ENCODE peak calls at places on chromosomes 3 and 15, in nine cellular contexts. V, B, I, Q, X, T, Z, R and S are unnamed samples.

GRCh38 chr3:100627491-100627890 is 18.1 kb downstream of the ADGRG7 start:
- DNase-seq in V (no peak), B (no peak), I (no peak), Q (no peak), X (no peak), T (no peak), Z (no peak), R (no peak), S (no peak)

GRCh38 chr15:80744826-80745225 is 34.3 kb upstream of the CEMIP start:
- DNase-seq in V (no peak), B (peak), I (no peak), Q (no peak), X (no peak), T (no peak), Z (no peak), R (no peak), S (no peak)

GRCh38 chr3:60758169-60758568 is 493.1 kb downstream of the FHIT start:
- DNase-seq in V (no peak), B (no peak), I (no peak), Q (no peak), X (no peak), T (no peak), Z (no peak), R (no peak), S (peak)

GRCh38 chr3:152780553-152780952 is 54.4 kb upstream of the P2RY1 start:
- DNase-seq in V (no peak), B (peak), I (no peak), Q (no peak), X (no peak), T (no peak), Z (no peak), R (no peak), S (no peak)

GRCh38 chr3:123757281-123757940 is 126.7 kb downstream of the MYLK start:
- DNase-seq in V (peak), B (no peak), I (no peak), Q (no peak), X (no peak), T (no peak), Z (no peak), R (no peak), S (peak)

GRCh38 chr3:197901626-197902025 is 48.4 kb upstream of the RPL35A start:
- DNase-seq in V (no peak), B (no peak), I (no peak), Q (no peak), X (no peak), T (no peak), Z (no peak), R (no peak), S (no peak)

GRCh38 chr3:156787015-156787414 is 39.1 kb upstream of the LEKR1 start:
- DNase-seq in V (no peak), B (no peak), I (no peak), Q (no peak), X (no peak), T (no peak), Z (no peak), R (no peak), S (no peak)

GRCh38 chr3:14508966-14509795 is 31.0 kb downstream of the GRIP2 start:
- DNase-seq in V (peak), B (peak), I (peak), Q (peak), X (no peak), T (peak), Z (peak), R (peak), S (peak)

GRCh38 chr15:63466378-63467192 is 37.8 kb upstream of the USP3 start:
- DNase-seq in V (peak), B (peak), I (peak), Q (peak), X (peak), T (peak), Z (no peak), R (peak), S (peak)

GRCh38 chr3:155308831-155309230 is 15.3 kb upstream of the STRIT1 start:
- DNase-seq in V (no peak), B (peak), I (no peak), Q (no peak), X (no peak), T (no peak), Z (no peak), R (no peak), S (no peak)

GRCh38 chr15:66936115-66936863 is 129.1 kb upstream of the SMAD3 start:
- DNase-seq in V (peak), B (peak), I (no peak), Q (no peak), X (no peak), T (no peak), Z (no peak), R (no peak), S (no peak)

GRCh38 chr3:89059201-89059600 is 48.2 kb upstream of the EPHA3 start:
- DNase-seq in V (no peak), B (peak), I (no peak), Q (no peak), X (no peak), T (no peak), Z (no peak), R (no peak), S (no peak)

GRCh38 chr3:113132571-113132996 is 78.8 kb upstream of the BOC start:
- DNase-seq in V (no peak), B (peak), I (no peak), Q (no peak), X (no peak), T (no peak), Z (no peak), R (no peak), S (no peak)

GRCh38 chr15:66138096-66138783 is 115.3 kb downstream of the MEGF11 start:
- DNase-seq in V (peak), B (no peak), I (no peak), Q (no peak), X (no peak), T (peak), Z (no peak), R (no peak), S (no peak)

GRCh38 chr15:92805080-92805708 is 94.9 kb upstream of the CHD2 start:
- DNase-seq in V (no peak), B (peak), I (no peak), Q (no peak), X (no peak), T (no peak), Z (no peak), R (no peak), S (no peak)

GRCh38 chr3:177833392-177833791 is 636.1 kb upstream of the TBL1XR1 start:
- DNase-seq in V (no peak), B (no peak), I (no peak), Q (no peak), X (no peak), T (no peak), Z (no peak), R (no peak), S (no peak)

GRCh38 chr3:30332196-30333021 is 274.0 kb upstream of the TGFBR2 start:
- DNase-seq in V (no peak), B (no peak), I (no peak), Q (no peak), X (no peak), T (no peak), Z (no peak), R (no peak), S (no peak)

GRCh38 chr3:117171124-117171523 is 461.5 kb downstream of the TUSC7 start:
- DNase-seq in V (no peak), B (no peak), I (no peak), Q (no peak), X (no peak), T (no peak), Z (no peak), R (no peak), S (no peak)

GRCh38 chr3:141076821-141077571 is 25.8 kb downstream of the SPSB4 start:
- DNase-seq in V (peak), B (peak), I (no peak), Q (no peak), X (no peak), T (peak), Z (peak), R (peak), S (no peak)

GRCh38 chr15:85837881-85838280 is 43.2 kb upstream of the KLHL25 start:
- DNase-seq in V (no peak), B (no peak), I (no peak), Q (no peak), X (no peak), T (peak), Z (peak), R (no peak), S (no peak)

GRCh38 chr3:134376385-134376765 is 2.1 kb upstream of the AMOTL2 start:
- DNase-seq in V (no peak), B (no peak), I (no peak), Q (no peak), X (no peak), T (no peak), Z (no peak), R (no peak), S (no peak)

GRCh38 chr15:71440479-71441071 is 325.3 kb downstream of the THSD4 start:
- DNase-seq in V (no peak), B (peak), I (peak), Q (peak), X (peak), T (no peak), Z (no peak), R (peak), S (peak)

GRCh38 chr15:70356062-70356860 is 258.5 kb upstream of the TLE3 start:
- DNase-seq in V (no peak), B (no peak), I (no peak), Q (no peak), X (no peak), T (no peak), Z (peak), R (no peak), S (no peak)

GRCh38 chr15:70358011-70358819 is 260.5 kb upstream of the TLE3 start:
- DNase-seq in V (no peak), B (no peak), I (no peak), Q (no peak), X (no peak), T (no peak), Z (no peak), R (no peak), S (no peak)

GRCh38 chr15:70355275-70355795 is 257.6 kb upstream of the TLE3 start:
- DNase-seq in V (no peak), B (no peak), I (no peak), Q (peak), X (no peak), T (no peak), Z (no peak), R (no peak), S (no peak)

GRCh38 chr15:70357453-70357852 is 259.7 kb upstream of the TLE3 start:
- DNase-seq in V (no peak), B (no peak), I (no peak), Q (no peak), X (no peak), T (no peak), Z (no peak), R (no peak), S (no peak)

GRCh38 chr15:70356919-70357318 is 259.2 kb upstream of the TLE3 start:
- DNase-seq in V (no peak), B (peak), I (no peak), Q (no peak), X (no peak), T (no peak), Z (no peak), R (no peak), S (no peak)
- H3K4me3 ChIP-seq in V (no peak), B (no peak), I (no peak), Q (no peak), X (no peak), T (no peak), Z (no peak), R (no peak), S (no peak)

GRCh38 chr3:31979006-31979697 is 1.9 kb downstream of the OSBPL10 start:
- DNase-seq in V (no peak), B (no peak), I (no peak), Q (peak), X (peak), T (no peak), Z (no peak), R (no peak), S (no peak)
- H3K4me3 ChIP-seq in V (no peak), B (no peak), I (peak), Q (no peak), X (no peak), T (no peak), Z (no peak), R (peak), S (no peak)

GRCh38 chr3:119033393-119034255 is 1.0 kb downstream of the IGSF11 start:
- DNase-seq in V (no peak), B (no peak), I (no peak), Q (no peak), X (no peak), T (no peak), Z (no peak), R (no peak), S (no peak)
- H3K4me3 ChIP-seq in V (peak), B (no peak), I (peak), Q (no peak), X (no peak), T (peak), Z (peak), R (peak), S (no peak)

GRCh38 chr15:41501191-41501917 is 7.7 kb downstream of the ITPKA start:
- DNase-seq in V (no peak), B (no peak), I (no peak), Q (peak), X (no peak), T (no peak), Z (no peak), R (peak), S (no peak)
- H3K4me3 ChIP-seq in V (no peak), B (no peak), I (no peak), Q (peak), X (no peak), T (no peak), Z (peak), R (peak), S (peak)